ENCODE peak calls at places on chromosomes 2 and 18, in seven cellular contexts. J is RWPE1; X is colonic mucosa; B is GM13976; T is CD4-positive, alpha-beta T cell; F is stomach; P is cardiac fibroblast. I is an unnamed sample.

GRCh38 chr2:76413436-76413835 is 702.7 kb upstream of the GCFC2 start:
- DNase-seq in P (no peak), F (no peak), T (no peak), J (no peak), X (no peak), B (no peak), I (no peak)

GRCh38 chr2:172556284-172557033 is 569 bp downstream of the PDK1 start:
- DNase-seq in B (peak), X (peak), T (peak), J (peak), P (peak), F (peak), I (peak)

GRCh38 chr18:29161429-29161828 is 984.5 kb upstream of the CDH2 start:
- DNase-seq in T (no peak), X (no peak), P (no peak), J (no peak), F (no peak), B (no peak), I (no peak)

GRCh38 chr2:110853516-110853915 is 121.1 kb downstream of the ACOXL start:
- DNase-seq in J (peak), P (peak), X (peak), T (peak), B (peak), F (peak), I (no peak)

GRCh38 chr2:177332041-177332991 is 60.3 kb upstream of the AGPS start:
- DNase-seq in F (peak), J (peak), B (peak), T (peak), X (peak), P (peak), I (no peak)

GRCh38 chr2:231670892-231671616 is 37.3 kb upstream of the PTMA start:
- DNase-seq in F (peak), B (no peak), X (peak), P (no peak), J (no peak), T (no peak), I (no peak)

GRCh38 chr2:127577973-127578372 is 42.5 kb downstream of the MYO7B start:
- DNase-seq in J (no peak), F (peak), P (no peak), T (no peak), X (peak), B (no peak), I (peak)

GRCh38 chr2:239966848-239967136 is 58.4 kb downstream of the NDUFA10 start:
- DNase-seq in B (no peak), T (no peak), F (no peak), X (no peak), P (peak), J (peak), I (no peak)

GRCh38 chr2:20609349-20609994 is 41.4 kb downstream of the HS1BP3 start:
- DNase-seq in X (no peak), B (no peak), J (no peak), P (peak), F (no peak), T (no peak), I (no peak)

GRCh38 chr2:106864051-106864450 is 21.9 kb downstream of the ST6GAL2 start:
- DNase-seq in T (no peak), P (no peak), J (no peak), X (no peak), F (no peak), B (no peak), I (no peak)

GRCh38 chr2:55875434-55876135 is 48.0 kb downstream of the EFEMP1 start:
- DNase-seq in J (no peak), T (no peak), P (peak), F (no peak), X (no peak), B (no peak), I (no peak)

GRCh38 chr2:174577967-174578589 is 19.5 kb downstream of the WIPF1 start:
- DNase-seq in F (no peak), B (no peak), J (peak), P (peak), X (no peak), T (peak), I (no peak)

GRCh38 chr18:78242796-78243195 is 736.8 kb upstream of the SALL3 start:
- DNase-seq in P (peak), J (no peak), B (no peak), F (no peak), X (no peak), T (no peak), I (no peak)

GRCh38 chr2:20231632-20232031 is 6.7 kb upstream of the SDC1 start:
- DNase-seq in J (peak), B (no peak), F (peak), X (peak), P (no peak), T (no peak), I (peak)

GRCh38 chr2:85160946-85161625 is 27.9 kb downstream of the TCF7L1 start:
- DNase-seq in J (no peak), P (peak), T (no peak), X (no peak), F (no peak), B (no peak), I (no peak)

GRCh38 chr2:191155608-191156071 is 4.8 kb upstream of the STAT4 start:
- DNase-seq in P (peak), B (peak), X (no peak), J (peak), F (no peak), T (no peak), I (no peak)

GRCh38 chr2:71928734-71929481 is 218.8 kb downstream of the CYP26B1 start:
- DNase-seq in B (peak), P (no peak), X (no peak), J (no peak), T (no peak), F (no peak), I (peak)

GRCh38 chr18:79558196-79559120 is 121.1 kb upstream of the CTDP1 start:
- DNase-seq in F (no peak), J (no peak), X (no peak), B (no peak), P (no peak), T (no peak), I (no peak)

GRCh38 chr2:207911215-207911614 is 114.1 kb downstream of the PLEKHM3 start:
- DNase-seq in J (no peak), F (no peak), P (no peak), X (no peak), T (no peak), B (no peak), I (no peak)

GRCh38 chr18:35241523-35241804 is 630 bp downstream of the ZNF397 start:
- DNase-seq in B (no peak), X (no peak), P (no peak), F (no peak), T (no peak), J (no peak), I (no peak)

GRCh38 chr2:171147081-171147480 is 13.6 kb downstream of the TLK1 start:
- DNase-seq in P (no peak), J (no peak), X (no peak), T (no peak), B (no peak), F (no peak), I (no peak)

GRCh38 chr2:109143214-109144187 is 14.5 kb downstream of the SH3RF3 start:
- DNase-seq in P (no peak), T (peak), X (no peak), J (no peak), B (peak), F (no peak), I (no peak)

GRCh38 chr2:24317491-24317920 is 42.8 kb downstream of the ITSN2 start:
- DNase-seq in J (peak), B (no peak), P (peak), X (no peak), F (peak), T (no peak), I (no peak)

DNA sequence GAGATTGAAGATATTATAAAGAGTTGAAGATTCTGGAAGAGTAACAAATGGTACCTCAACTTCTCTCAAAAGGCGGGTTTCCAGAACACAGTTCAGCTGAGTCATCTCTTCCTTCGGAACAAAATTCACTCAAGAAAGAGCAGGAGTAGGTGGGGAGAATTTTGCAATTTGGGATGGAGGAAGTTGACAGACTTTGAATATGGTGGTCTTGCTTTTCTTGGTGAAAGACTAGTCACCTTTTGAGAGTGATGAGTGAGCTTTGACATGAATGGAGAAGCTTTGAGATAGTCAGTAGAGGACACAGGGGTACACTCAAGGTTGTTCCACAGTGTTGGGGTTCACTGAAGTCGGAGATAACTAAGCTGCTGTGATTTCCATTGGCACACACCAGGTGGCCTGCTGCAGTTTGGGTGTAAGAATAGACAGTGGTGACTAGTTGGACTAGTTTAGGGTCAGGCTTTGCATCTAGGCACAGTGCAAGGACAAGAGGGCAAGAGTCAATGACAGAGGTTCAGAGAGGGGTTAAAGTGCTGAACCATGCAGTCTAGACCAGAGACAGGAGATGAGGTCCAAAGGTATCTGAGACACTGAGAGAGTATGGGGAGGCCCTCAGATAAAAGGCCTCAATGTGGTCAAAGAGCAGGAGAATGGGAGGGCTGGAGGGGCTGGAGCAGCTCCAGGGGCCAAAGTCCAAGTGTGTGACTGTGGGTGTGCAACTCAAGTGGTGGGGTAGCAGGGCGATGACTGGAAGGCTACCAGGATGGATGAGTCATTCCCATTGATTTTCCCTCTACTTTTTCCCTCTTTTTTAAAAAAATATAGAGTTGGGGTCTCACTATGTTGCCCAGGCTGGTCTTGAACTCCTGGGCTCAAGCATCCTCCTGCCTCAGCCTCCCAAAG is 7.7 kb downstream of the CCL20 start:
- DNase-seq in J (no peak), F (peak), P (no peak), T (no peak), X (peak), B (no peak), I (no peak)
- TF ChIP-seq CTCF in J (no peak), F (no peak), P (no peak), T (no peak), X (no peak), B (no peak), I (no peak)

GRCh38 chr2:27409321-27410073 is at the start of gene PPM1G:
- DNase-seq in F (peak), X (peak), P (peak), B (peak), J (peak), T (peak), I (peak)
- TF ChIP-seq CTCF in F (no peak), X (no peak), P (no peak), B (no peak), J (no peak), T (no peak), I (no peak)

DNA sequence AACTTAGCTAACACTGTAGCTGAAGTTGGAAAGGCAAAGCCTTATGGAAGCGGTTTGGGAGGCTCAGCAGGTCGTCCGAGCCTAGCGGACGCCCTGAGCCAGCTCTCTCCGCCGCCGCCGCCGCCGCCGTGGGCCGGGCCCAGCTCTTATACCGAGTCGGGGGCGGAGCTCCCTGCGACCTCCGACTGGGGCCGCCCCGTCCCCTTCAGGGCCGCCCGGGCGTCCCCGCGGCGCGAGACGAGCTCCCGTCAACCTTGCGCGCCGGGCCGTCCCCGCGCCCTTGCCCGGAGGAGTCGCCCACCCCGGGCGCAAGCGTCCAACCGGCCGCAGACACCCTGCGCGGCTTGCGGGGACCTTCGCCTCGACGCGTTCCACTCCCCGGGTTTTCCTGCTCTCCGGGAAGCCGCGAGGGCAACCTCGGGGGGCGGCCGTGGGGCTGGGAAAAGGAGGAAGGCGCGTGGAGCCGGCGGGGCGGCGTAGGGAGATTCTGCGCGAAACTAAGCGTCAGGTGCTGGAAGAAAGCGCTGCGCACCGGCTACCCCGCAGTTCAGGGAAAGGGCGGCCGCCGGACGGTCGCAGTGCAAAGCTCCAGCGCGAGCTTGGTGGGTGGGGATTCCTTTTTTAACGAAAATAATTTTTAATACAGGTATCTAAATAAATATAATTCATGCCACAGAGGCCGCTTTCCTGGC is at the start of gene SLC40A1:
- DNase-seq in B (peak), P (peak), X (peak), J (peak), F (peak), T (peak), I (peak)
- TF ChIP-seq CTCF in B (no peak), P (no peak), X (no peak), J (no peak), F (no peak), T (no peak), I (no peak)

GRCh38 chr18:48105317-48105716 is 174.9 kb upstream of the SMAD2 start:
- DNase-seq in X (no peak), F (no peak), P (no peak), B (no peak), T (no peak), J (no peak), I (no peak)
- TF ChIP-seq CTCF in X (no peak), F (no peak), P (no peak), B (no peak), T (no peak), J (no peak), I (no peak)

DNA sequence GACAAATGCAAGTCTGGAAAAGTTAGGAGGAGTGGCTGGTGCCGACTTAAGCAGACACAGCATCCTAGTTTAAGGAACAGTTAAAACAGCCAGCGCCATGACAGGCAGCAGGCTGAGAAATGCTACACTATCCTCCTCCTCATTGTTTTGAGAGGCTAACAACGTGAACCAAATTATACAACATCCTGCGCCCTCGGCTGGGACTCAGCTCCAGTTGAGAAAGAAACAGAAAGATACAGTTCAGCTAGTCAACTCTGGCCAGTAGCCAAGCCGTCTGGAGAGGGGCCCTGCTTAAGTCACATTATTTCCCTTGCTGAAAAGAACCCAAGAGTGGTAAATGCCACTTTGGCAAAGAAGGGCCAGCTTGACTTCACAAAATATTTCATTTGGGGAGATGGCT is 90.2 kb downstream of the BCL11A start:
- DNase-seq in X (no peak), P (peak), F (no peak), T (no peak), B (no peak), J (no peak), I (no peak)
- TF ChIP-seq CTCF in X (no peak), P (no peak), F (no peak), T (no peak), B (no peak), J (no peak), I (no peak)

DNA sequence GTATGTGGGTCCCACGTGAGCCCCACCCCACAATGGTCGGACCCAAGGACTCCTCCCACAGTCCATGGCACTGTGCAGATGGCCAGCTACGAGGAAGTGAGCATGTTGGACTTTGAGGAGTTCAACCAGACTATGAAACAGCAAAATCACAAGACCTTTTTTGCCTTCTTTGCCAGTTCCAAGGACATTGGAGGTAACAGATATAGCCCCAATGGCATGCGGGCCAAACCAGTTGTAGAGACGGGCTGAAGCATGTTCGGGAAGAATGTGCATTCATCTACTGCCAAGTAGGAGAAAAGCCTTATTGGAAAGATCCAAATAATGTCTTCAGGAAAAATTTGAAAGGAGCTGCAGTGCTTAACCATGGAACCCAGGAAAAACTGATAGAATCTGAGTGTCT is 12.6 kb downstream of the DNER start:
- DNase-seq in P (no peak), F (no peak), X (no peak), T (no peak), J (no peak), B (no peak), I (no peak)
- TF ChIP-seq CTCF in P (no peak), F (no peak), X (no peak), T (no peak), J (no peak), B (no peak), I (no peak)

GRCh38 chr2:8534386-8534728 is 147.5 kb upstream of the ID2 start:
- DNase-seq in P (no peak), T (no peak), F (no peak), X (no peak), J (no peak), B (no peak), I (no peak)

GRCh38 chr2:8535398-8535755 is 146.5 kb upstream of the ID2 start:
- DNase-seq in T (no peak), X (no peak), B (no peak), P (no peak), J (no peak), F (no peak), I (no peak)

GRCh38 chr2:8535821-8536685 is 145.8 kb upstream of the ID2 start:
- DNase-seq in J (no peak), B (peak), F (no peak), P (peak), X (no peak), T (no peak), I (no peak)

GRCh38 chr2:8533923-8534322 is 147.9 kb upstream of the ID2 start:
- DNase-seq in P (no peak), X (no peak), F (no peak), T (no peak), J (no peak), B (no peak), I (no peak)

GRCh38 chr2:8534729-8535397 is 147.0 kb upstream of the ID2 start:
- DNase-seq in J (peak), F (peak), X (peak), T (no peak), B (no peak), P (peak), I (no peak)
- TF ChIP-seq CTCF in J (no peak), F (no peak), X (no peak), T (no peak), B (no peak), P (no peak), I (no peak)

GRCh38 chr2:63698825-63699548 is 110.2 kb downstream of the MDH1 start:
- DNase-seq in X (peak), B (peak), J (peak), P (peak), T (no peak), F (no peak), I (no peak)
- TF ChIP-seq CTCF in X (no peak), B (peak), J (peak), P (peak), T (peak), F (peak), I (peak)

I was measured in type B pancreatic cell.